ENCODE peak calls at places on chromosome 1, in ten cellular contexts. W, G, V, X, S, Z, T, D, B and H are unnamed samples. For H3K4me1, the result is how much of the 10 kb centered on the place peaks cover.

GRCh38 chr1:231918239-231919015 is 291.8 kb downstream of the DISC1 start:
- DNase-seq in W (no peak), G (no peak), V (no peak), X (peak), S (no peak), Z (peak), T (peak), D (no peak), B (no peak), H (no peak)

GRCh38 chr1:201759194-201759814 is 69.7 kb upstream of the IPO9 start:
- DNase-seq in W (no peak), G (no peak), V (no peak), X (peak), S (no peak), Z (no peak), T (no peak), D (no peak), B (no peak), H (no peak)

GRCh38 chr1:235415008-235415904 is 48.0 kb downstream of the TBCE start:
- DNase-seq in W (peak), G (peak), V (peak), X (peak), S (peak), Z (peak), T (peak), D (peak), B (peak), H (peak)

GRCh38 chr1:56151402-56151801 is 428.0 kb downstream of the PLPP3 start:
- DNase-seq in W (no peak), G (no peak), V (no peak), X (peak), S (no peak), Z (no peak), T (no peak), D (no peak), B (no peak), H (no peak)

GRCh38 chr1:37315236-37315870 is 159.0 kb upstream of the ZC3H12A start:
- DNase-seq in W (no peak), G (no peak), V (no peak), X (no peak), S (no peak), Z (no peak), T (no peak), D (peak), B (no peak), H (no peak)

GRCh38 chr1:182444497-182444896 is 5.4 kb upstream of the RGSL1 start:
- DNase-seq in W (no peak), G (no peak), V (no peak), X (no peak), S (no peak), Z (no peak), T (no peak), D (no peak), B (no peak), H (no peak)

GRCh38 chr1:10891081-10891480 is 94.6 kb upstream of the CASZ1 start:
- DNase-seq in W (no peak), G (no peak), V (no peak), X (no peak), S (no peak), Z (peak), T (no peak), D (no peak), B (no peak), H (no peak)

GRCh38 chr1:9231648-9232332 is 2.8 kb upstream of the H6PD start:
- DNase-seq in W (no peak), G (no peak), V (no peak), X (no peak), S (no peak), Z (peak), T (no peak), D (no peak), B (no peak), H (no peak)

GRCh38 chr1:58249729-58250586 is 296.6 kb downstream of the OMA1 start:
- DNase-seq in W (peak), G (no peak), V (no peak), X (peak), S (no peak), Z (peak), T (no peak), D (peak), B (no peak), H (peak)
- H3K4me3 ChIP-seq in W (peak), G (no peak), V (no peak), X (no peak), S (peak), Z (peak), T (no peak), D (peak), B (no peak), H (no peak)

GRCh38 chr1:2462819-2463218 is 13.3 kb upstream of the PLCH2 start:
- DNase-seq in W (peak), G (no peak), V (no peak), X (no peak), S (no peak), Z (no peak), T (no peak), D (no peak), B (no peak), H (no peak)

GRCh38 chr1:2466270-2466665 is 9.8 kb upstream of the PLCH2 start:
- DNase-seq in W (no peak), G (no peak), V (no peak), X (no peak), S (no peak), Z (no peak), T (no peak), D (no peak), B (no peak), H (no peak)

GRCh38 chr1:2460996-2461751 is 14.9 kb upstream of the PLCH2 start:
- DNase-seq in W (no peak), G (no peak), V (no peak), X (no peak), S (no peak), Z (no peak), T (no peak), D (no peak), B (no peak), H (no peak)

GRCh38 chr1:2465371-2466269 is 10.5 kb upstream of the PLCH2 start:
- DNase-seq in W (no peak), G (no peak), V (no peak), X (no peak), S (no peak), Z (no peak), T (no peak), D (no peak), B (no peak), H (no peak)

DNA sequence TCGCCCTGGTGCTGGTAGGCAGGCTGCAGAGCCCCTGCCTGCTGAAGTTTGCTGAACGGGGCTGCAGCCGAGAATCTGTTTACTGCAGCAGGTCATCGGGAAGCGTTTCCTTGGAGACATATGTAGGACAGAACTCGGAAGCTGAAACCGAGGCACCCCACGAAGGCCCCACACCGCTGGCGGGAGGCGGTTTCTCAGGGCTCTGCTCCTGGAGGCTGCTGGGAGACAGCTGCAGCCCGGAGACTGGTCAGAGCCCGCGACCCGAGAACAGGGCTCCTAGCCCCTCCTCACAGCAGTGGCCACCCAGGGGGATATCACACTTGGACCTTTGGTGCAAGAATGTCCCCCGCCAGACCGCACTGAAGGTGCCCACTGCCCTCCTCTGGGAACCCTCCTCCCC is 12.7 kb upstream of the PLCH2 start:
- DNase-seq in W (no peak), G (no peak), V (no peak), X (peak), S (no peak), Z (no peak), T (no peak), D (no peak), B (no peak), H (no peak)
- H3K4me1 ChIP-seq in W (under half), G (under half), V (under half), X (under half), S (under half), Z (under half), T (under half), D (under half), B (under half), H (under half)

GRCh38 chr1:31787786-31788137 is 23.6 kb upstream of the ADGRB2 start:
- DNase-seq in W (no peak), G (no peak), V (peak), X (no peak), S (no peak), Z (no peak), T (no peak), D (no peak), B (no peak), H (no peak)
- H3K4me3 ChIP-seq in W (peak), G (no peak), V (peak), X (no peak), S (peak), Z (no peak), T (no peak), D (peak), B (peak), H (peak)

DNA sequence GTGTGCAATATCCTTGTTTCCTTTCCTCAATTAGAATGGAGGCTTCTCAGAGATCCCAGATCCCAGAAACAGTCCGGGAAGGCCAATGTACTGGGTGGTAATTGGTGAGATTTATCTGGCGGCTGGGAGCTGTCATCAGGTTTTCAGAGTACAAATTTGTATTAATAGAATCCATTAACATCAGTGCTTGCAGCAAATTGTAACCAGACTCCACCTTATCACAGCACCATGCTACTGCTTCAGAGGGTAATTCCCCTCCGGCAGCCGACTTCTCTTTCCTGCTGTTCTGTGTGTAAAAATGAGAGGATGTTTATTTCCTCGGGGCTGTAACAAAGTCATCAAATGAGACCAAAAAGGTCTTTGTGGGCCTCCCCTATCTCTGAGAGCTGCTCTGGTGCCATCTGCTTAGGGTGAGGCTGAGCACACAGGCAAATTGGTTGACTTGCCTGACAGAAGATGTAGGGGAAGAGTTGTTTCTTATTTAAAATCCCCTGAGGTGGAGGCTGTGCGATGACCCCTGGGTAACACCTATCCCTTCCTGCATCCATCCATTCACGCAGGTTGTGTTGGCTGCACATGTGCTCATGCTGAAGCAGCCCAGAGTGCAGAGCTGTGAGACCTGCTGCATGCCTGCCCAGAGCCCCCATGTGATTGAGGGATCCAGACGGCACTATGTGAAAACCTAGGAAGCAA is 19.2 kb downstream of the NFASC start:
- DNase-seq in W (peak), G (no peak), V (no peak), X (no peak), S (no peak), Z (no peak), T (no peak), D (no peak), B (no peak), H (no peak)
- H3K4me1 ChIP-seq in W (under half), G (under half), V (under half), X (under half), S (under half), Z (under half), T (under half), D (under half), B (under half), H (under half)